ENCODE peak calls at places on chromosome 10, in four cellular contexts. H is SJSA1, Z is GM12865, T is gastrocnemius medialis. U is an unnamed sample.

GRCh38 chr10:61895898-61896605 is 5.4 kb upstream of the ARID5B start:
- DNase-seq in Z (no peak), H (no peak), T (no peak), U (no peak)

GRCh38 chr10:104777086-104777799 is 136.2 kb downstream of the SORCS3 start:
- DNase-seq in H (no peak), T (no peak), Z (peak; percentile 5), U (no peak)

GRCh38 chr10:121080324-121080807 is 229.2 kb downstream of the WDR11 start:
- DNase-seq in Z (no peak), H (no peak), T (no peak), U (peak; percentile 86)

GRCh38 chr10:28279878-28280277 is 23.0 kb downstream of the MPP7 start:
- DNase-seq in T (no peak), Z (no peak), H (no peak), U (no peak)

GRCh38 chr10:112151640-112152039 is 31.9 kb downstream of the GPAM start:
- DNase-seq in Z (no peak), T (no peak), H (no peak), U (no peak)

GRCh38 chr10:90587081-90587491 is 270.8 kb downstream of the HTR7 start:
- DNase-seq in H (peak; percentile 55), T (no peak), Z (no peak), U (no peak)

GRCh38 chr10:125063256-125063945 is 97.0 kb downstream of the CTBP2 start:
- DNase-seq in H (no peak), T (no peak), Z (no peak), U (no peak)

GRCh38 chr10:114624941-114625780 is 32.9 kb downstream of the ABLIM1 start:
- DNase-seq in T (no peak), H (no peak), Z (no peak), U (no peak)

GRCh38 chr10:27223964-27224363 is 16.6 kb downstream of the ACBD5 start:
- DNase-seq in H (no peak), T (no peak), Z (peak; percentile 56), U (peak; percentile 37)

GRCh38 chr10:116809528-116810500 is 39.5 kb upstream of the ENO4 start:
- DNase-seq in T (no peak), H (no peak), Z (no peak), U (peak; percentile 32)

GRCh38 chr10:123858039-123858740 is 33.4 kb downstream of the CPXM2 start:
- DNase-seq in Z (no peak), T (no peak), H (peak; percentile 8), U (peak; percentile 38)

GRCh38 chr10:122639801-122640200 is 59.8 kb downstream of the C10orf120 start:
- DNase-seq in H (no peak), T (no peak), Z (no peak), U (no peak)

GRCh38 chr10:97686301-97686961 is 610 bp downstream of the AVPI1 start:
- DNase-seq in H (no peak), T (no peak), Z (peak; percentile 26), U (no peak)

GRCh38 chr10:32367793-32368453 is 21.0 kb upstream of the EPC1 start:
- DNase-seq in Z (peak; percentile 82), T (peak; percentile 56), H (peak; percentile 51), U (peak; percentile 64)

GRCh38 chr10:103545366-103545765 is 51.9 kb downstream of the NEURL1 start:
- DNase-seq in H (no peak), T (peak; percentile 60), Z (no peak), U (no peak)

GRCh38 chr10:88990528-88991160 is at the start of gene FAS:
- DNase-seq in T (peak; percentile 54), Z (peak; percentile 94), H (peak; percentile 64), U (peak; percentile 21)

GRCh38 chr10:87661861-87662785 is 2.4 kb downstream of the PAPSS2 start:
- DNase-seq in H (no peak), T (no peak), Z (no peak), U (no peak)

GRCh38 chr10:71475243-71475871 is 78.6 kb downstream of the CDH23 start:
- DNase-seq in T (no peak), Z (no peak), H (no peak), U (peak; percentile 45)

DNA sequence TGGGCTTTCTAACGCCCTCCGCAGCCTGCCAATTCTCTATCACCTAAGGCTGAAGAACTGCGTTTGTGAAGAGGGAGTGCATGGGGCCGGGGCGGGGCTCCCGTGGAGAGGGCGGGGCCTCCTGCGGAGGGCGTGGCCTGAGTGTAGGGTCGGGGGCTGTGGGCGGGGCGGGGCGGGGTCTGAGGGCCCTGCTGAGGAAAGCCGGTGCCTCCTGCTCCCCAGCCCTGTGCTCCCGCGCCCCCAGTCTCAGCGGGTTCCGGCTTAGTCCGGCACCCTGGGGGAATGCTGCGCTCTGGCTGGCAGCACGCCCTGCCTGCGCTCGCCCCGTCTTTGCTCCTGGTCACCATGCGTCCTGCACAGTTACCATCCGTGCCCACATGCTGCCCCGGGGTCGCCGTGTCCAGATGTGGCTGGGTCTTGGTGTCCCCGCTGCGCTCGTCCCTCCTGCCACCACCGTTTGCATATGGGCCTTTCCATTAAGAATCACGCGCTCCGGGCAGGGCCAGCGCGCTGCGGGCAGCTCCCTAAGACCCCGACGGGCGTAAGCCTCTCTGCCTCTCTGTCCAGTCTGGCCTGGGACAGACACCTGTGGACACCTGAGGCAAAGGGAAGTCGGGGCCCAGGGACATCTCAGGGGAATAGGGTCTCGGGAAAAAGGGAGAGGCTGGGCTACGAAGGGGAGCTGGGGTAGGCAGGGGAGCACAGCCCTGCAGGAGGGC is 144.0 kb upstream of the RET start:
- DNase-seq in T (no peak), H (peak; percentile 37), Z (no peak), U (no peak)
- H3K4me3 ChIP-seq in T (peak overlapping the region; percentile 11), H (no peak overlapping the region), Z (no peak overlapping the region), U (no peak overlapping the region)

DNA sequence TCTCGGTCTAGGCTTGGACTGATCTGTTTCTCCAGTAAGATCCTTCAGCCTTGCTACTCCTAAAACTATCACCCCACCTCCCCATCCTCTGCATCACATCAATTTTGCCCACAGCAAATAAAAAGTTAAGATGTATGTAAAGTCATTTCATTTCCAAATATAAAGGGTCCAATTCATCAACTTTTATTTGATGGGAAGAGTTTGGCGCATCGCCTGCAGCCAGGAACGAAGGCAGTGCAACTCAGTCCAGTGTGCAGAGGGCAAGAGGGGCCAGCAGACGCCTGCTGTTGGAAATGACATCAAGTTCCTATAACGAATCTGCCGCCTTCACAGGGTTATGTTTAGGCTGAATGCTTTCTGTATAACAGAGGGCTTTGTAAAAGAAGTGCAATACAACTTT is 97.0 kb downstream of the SVIL start:
- DNase-seq in T (no peak), Z (no peak), H (no peak), U (no peak)
- H3K4me3 ChIP-seq in T (no peak overlapping the region), Z (no peak overlapping the region), H (no peak overlapping the region), U (no peak overlapping the region)

GRCh38 chr10:94029955-94030354 is 36.2 kb downstream of the PLCE1 start:
- DNase-seq in Z (no peak), T (no peak), H (no peak), U (no peak)
- H3K4me3 ChIP-seq in Z (no peak overlapping the region), T (no peak overlapping the region), H (no peak overlapping the region), U (no peak overlapping the region)

DNA sequence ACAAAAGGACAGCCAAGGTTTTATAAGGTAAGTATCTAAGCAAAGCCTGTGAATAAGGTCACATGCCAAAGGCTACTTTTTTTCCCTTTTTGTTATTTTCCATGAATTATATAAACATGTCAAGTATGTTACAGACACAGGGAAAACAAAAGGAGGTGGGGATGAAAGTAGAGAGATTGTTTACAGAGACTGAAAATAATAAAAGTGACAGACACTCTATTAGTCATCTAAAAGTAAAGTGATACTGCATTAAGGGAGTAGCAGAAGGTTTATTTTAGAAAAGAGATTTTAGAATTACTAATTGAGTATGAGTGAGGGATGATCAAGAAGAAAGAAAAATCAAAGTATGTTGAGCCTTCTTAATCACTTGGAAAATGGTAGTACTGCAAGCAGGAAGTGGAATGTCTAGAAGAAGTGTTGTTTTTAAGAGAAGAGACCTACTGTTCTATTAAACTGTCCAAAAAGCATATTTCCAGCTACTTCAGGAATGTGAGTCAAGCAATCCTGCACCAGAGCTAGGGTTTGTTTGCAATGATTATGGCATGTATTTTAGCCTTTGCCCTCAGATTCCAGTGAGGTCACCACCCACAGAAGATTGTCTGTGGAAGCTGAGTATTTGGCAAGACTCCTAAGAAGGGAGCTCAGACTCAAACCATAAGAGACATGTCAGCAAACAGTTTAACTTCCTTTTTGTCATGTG is 177.9 kb upstream of the PLXDC2 start:
- DNase-seq in T (no peak), H (peak; percentile 59), Z (no peak), U (no peak)
- H3K4me3 ChIP-seq in T (peak overlapping the region; percentile 33), H (peak overlapping the region; percentile 16), Z (no peak overlapping the region), U (no peak overlapping the region)

DNA sequence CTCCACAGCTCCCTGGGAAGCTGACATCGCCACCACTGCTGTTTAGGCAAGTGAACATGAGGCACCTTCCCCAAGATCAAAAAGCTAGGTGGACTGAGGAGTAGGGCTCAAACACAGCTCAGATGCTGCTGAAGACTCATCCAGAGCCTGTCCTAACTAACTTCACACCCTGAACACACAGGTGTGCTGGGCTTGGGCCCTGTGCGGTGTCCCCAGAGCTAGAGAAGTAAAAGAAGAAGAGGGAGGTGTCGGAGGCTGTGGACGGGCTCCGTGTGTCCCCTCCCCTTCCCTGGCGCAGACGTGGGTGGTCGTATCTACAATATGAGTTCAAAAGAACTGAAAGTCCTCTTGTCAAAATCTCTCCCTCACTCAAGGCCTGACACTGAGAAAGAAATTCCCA is 373.4 kb upstream of the MGMT start:
- DNase-seq in Z (no peak), T (no peak), H (no peak), U (no peak)
- H3K4me3 ChIP-seq in Z (no peak overlapping the region), T (no peak overlapping the region), H (no peak overlapping the region), U (no peak overlapping the region)

DNA sequence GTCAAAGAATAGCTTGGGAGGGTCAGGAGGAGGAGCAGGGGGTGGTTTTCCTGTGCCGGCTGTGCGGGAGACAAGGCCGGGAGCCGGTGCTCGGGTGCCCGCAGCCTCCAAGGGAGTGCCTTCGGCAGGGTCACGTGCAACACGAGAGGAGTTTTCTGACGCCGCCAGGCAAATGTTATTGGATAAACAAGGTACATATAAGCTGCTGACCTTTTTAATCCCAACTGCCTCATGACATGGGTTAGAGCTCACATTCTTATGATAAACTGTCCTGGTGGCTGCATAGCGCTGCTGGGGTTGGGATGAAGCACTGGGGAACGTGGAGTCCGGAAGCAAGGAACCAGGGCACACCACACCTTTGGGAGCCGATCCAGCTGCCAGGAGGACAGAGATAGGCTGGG is 124.8 kb upstream of the PDLIM1 start:
- DNase-seq in Z (no peak), H (no peak), T (peak; percentile 80), U (no peak)
- H3K4me3 ChIP-seq in Z (no peak overlapping the region), H (no peak overlapping the region), T (peak overlapping the region; percentile 58), U (no peak overlapping the region)

GRCh38 chr10:46555713-46556514 is 544 bp downstream of the GPRIN2 start:
- DNase-seq in H (peak; percentile 59), Z (no peak), T (peak; percentile 10), U (peak; percentile 25)
- H3K4me3 ChIP-seq in H (peak overlapping the region; percentile 21), Z (no peak overlapping the region), T (peak overlapping the region; percentile 31), U (no peak overlapping the region)

U was measured in BE2C.